ENCODE peak calls at places on chromosomes 3 and 15, in five cellular contexts. R, C, Z, M and Q are unnamed samples.

GRCh38 chr3:123952844-123953520 is 8.0 kb downstream of the CCDC14 start:
- DNase-seq in R (no peak), M (no peak), Z (no peak), C (no peak), Q (no peak)

GRCh38 chr3:138348950-138349739 is 766 bp downstream of the MRAS start:
- DNase-seq in Z (peak), C (peak), R (peak), M (peak), Q (peak)

GRCh38 chr3:14454644-14455310 is 52.4 kb downstream of the SLC6A6 start:
- DNase-seq in M (no peak), R (no peak), C (no peak), Z (no peak), Q (no peak)

GRCh38 chr3:32947466-32948238 is 3.8 kb upstream of the CCR4 start:
- DNase-seq in C (peak), Z (peak), M (peak), R (peak), Q (peak)

GRCh38 chr3:79187441-79187840 is 580.4 kb downstream of the ROBO1 start:
- DNase-seq in R (no peak), Z (no peak), M (no peak), C (no peak), Q (no peak)

GRCh38 chr3:170724599-170724998 is 138.7 kb upstream of the SLC7A14 start:
- DNase-seq in C (no peak), M (no peak), R (no peak), Z (no peak), Q (peak)

GRCh38 chr15:67096536-67097294 is 31.3 kb downstream of the SMAD3 start:
- DNase-seq in R (no peak), M (no peak), Z (no peak), C (no peak), Q (peak)

GRCh38 chr3:113764698-113765097 is 17.9 kb downstream of the ATP6V1A start:
- DNase-seq in C (no peak), M (no peak), Z (no peak), R (no peak), Q (no peak)

GRCh38 chr3:132538072-132538471 is 59.0 kb upstream of the ACKR4 start:
- DNase-seq in M (peak), R (no peak), Z (no peak), C (no peak), Q (no peak)

GRCh38 chr3:190139365-190139764 is 18.7 kb upstream of the P3H2 start:
- DNase-seq in M (no peak), R (no peak), Z (no peak), C (no peak), Q (no peak)

GRCh38 chr3:11482024-11482423 is 161.7 kb downstream of the VGLL4 start:
- DNase-seq in C (no peak), R (no peak), Z (no peak), M (no peak), Q (peak)

GRCh38 chr3:139173372-139174108 is 128.8 kb upstream of the PRR23C start:
- DNase-seq in C (no peak), Z (no peak), M (no peak), R (no peak), Q (no peak)

GRCh38 chr3:195892105-195892354 is 16.3 kb downstream of the TNK2 start:
- DNase-seq in C (no peak), M (no peak), Z (no peak), R (no peak), Q (no peak)

GRCh38 chr3:133161666-133162065 is 123.5 kb downstream of the TMEM108 start:
- DNase-seq in R (no peak), Z (no peak), C (no peak), M (no peak), Q (no peak)

GRCh38 chr15:32861741-32862140 is 143.9 kb downstream of the GREM1 start:
- DNase-seq in R (no peak), M (no peak), C (no peak), Z (peak), Q (peak)

GRCh38 chr15:32652178-32652577 is 10.7 kb downstream of the SCG5 start:
- DNase-seq in M (no peak), Z (no peak), C (no peak), R (no peak), Q (no peak)

GRCh38 chr3:120741837-120742197 is 499 bp downstream of the RABL3 start:
- DNase-seq in M (peak), Z (no peak), R (no peak), C (no peak), Q (peak)

GRCh38 chr15:62607643-62608042 is 434.9 kb upstream of the TPM1 start:
- DNase-seq in R (no peak), M (no peak), Z (no peak), C (no peak), Q (peak)

DNA sequence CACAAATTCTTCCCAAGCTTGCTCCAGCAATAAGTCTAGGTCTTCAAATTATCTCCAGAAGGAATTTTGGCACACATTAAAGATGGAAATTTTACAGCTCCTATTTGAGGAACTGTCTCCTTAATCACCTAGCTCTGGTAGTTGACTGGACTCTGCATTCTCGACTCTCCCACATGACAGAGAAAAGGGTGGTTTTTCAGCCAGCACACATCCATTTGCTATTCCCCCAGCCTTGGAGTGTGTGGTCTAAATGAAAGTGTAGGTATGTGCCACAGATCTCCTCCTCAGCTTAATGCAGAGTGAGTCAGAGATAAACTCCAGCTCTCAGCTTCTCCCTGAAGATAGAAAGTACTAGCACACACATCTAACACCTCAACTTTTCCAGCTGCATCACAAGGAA is 62.2 kb upstream of the ALCAM start:
- DNase-seq in Z (no peak), C (no peak), R (no peak), M (no peak), Q (peak)
- TF ChIP-seq MAFK in Z (no peak), C (no peak), R (no peak), M (no peak), Q (no peak)

GRCh38 chr15:70954733-70955132 is 62.1 kb downstream of the LRRC49 start:
- DNase-seq in M (no peak), C (no peak), Z (no peak), R (no peak), Q (no peak)

GRCh38 chr15:70954176-70954575 is 61.5 kb downstream of the LRRC49 start:
- DNase-seq in C (no peak), Z (no peak), M (no peak), R (no peak), Q (no peak)

GRCh38 chr15:70956196-70956595 is 63.6 kb downstream of the LRRC49 start:
- DNase-seq in M (no peak), R (no peak), Z (no peak), C (no peak), Q (peak)

GRCh38 chr15:70956596-70956995 is 64.0 kb downstream of the LRRC49 start:
- DNase-seq in Z (no peak), R (no peak), C (no peak), M (no peak), Q (no peak)

GRCh38 chr15:70955151-70955550 is 62.5 kb downstream of the LRRC49 start:
- DNase-seq in C (no peak), R (no peak), Z (no peak), M (no peak), Q (peak)
- TF ChIP-seq MAFK in C (no peak), R (no peak), Z (no peak), M (no peak), Q (no peak)

GRCh38 chr3:184600685-184601377 is 39.2 kb downstream of the EPHB3 start:
- DNase-seq in Z (no peak), R (no peak), C (no peak), M (no peak), Q (no peak)
- TF ChIP-seq MAFK in Z (no peak), R (no peak), C (no peak), M (no peak), Q (no peak)

GRCh38 chr3:186406669-186407635 is 44.9 kb upstream of the DGKG start:
- DNase-seq in Z (no peak), R (no peak), M (no peak), C (no peak), Q (no peak)

GRCh38 chr3:186413615-186414415 is 51.8 kb upstream of the DGKG start:
- DNase-seq in C (no peak), R (no peak), Z (peak), M (no peak), Q (no peak)

GRCh38 chr3:186411089-186411488 is 49.1 kb upstream of the DGKG start:
- DNase-seq in M (no peak), R (no peak), Z (no peak), C (no peak), Q (no peak)

GRCh38 chr3:186414735-186415419 is 52.8 kb upstream of the DGKG start:
- DNase-seq in Z (peak), M (no peak), R (no peak), C (no peak), Q (peak)

DNA sequence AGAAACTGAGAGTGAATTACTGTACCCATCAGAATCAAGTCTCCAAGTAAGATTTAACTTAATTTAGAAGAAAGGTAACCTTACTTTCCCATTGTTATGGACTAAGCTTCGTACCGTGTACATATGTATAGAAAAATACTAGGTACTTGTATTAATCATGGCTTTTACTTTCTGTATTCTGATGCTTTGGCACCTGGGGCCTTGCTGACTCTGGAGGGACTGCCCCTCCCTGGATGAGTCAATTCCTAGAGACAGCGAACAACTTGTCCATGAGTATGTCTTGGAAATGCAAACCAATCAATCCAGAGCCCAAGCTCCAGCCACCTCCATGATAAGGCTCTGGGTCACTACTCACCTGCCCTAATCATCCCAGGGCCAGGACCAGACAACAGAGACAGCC is 50.0 kb upstream of the DGKG start:
- DNase-seq in M (no peak), Z (no peak), C (no peak), R (no peak), Q (no peak)
- TF ChIP-seq MAFK in M (no peak), Z (no peak), C (no peak), R (no peak), Q (no peak)